ENCODE peak calls at places on chromosome 17, in five cellular contexts. S, J, I, C and P are unnamed samples.

GRCh38 chr17:71338396-71338795 is 782.4 kb upstream of the SOX9 start:
- DNase-seq in S (peak), I (no peak), C (no peak), J (no peak), P (peak)

GRCh38 chr17:29617481-29618271 is 5.0 kb downstream of the CORO6 start:
- DNase-seq in I (peak), S (peak), J (peak), C (peak), P (peak)

GRCh38 chr17:35801583-35802224 is 6.3 kb upstream of the MMP28 start:
- DNase-seq in S (peak), I (peak), C (peak), J (peak), P (peak)

GRCh38 chr17:82006468-82007227 is 16.0 kb downstream of the CENPX start:
- DNase-seq in J (no peak), C (peak), S (peak), I (no peak), P (no peak)

GRCh38 chr17:12599185-12599920 is 66.3 kb upstream of the MYOCD start:
- DNase-seq in I (no peak), C (no peak), S (peak), J (no peak), P (no peak)

GRCh38 chr17:61260061-61260797 is 139.4 kb upstream of the TBX2 start:
- DNase-seq in I (peak), J (no peak), S (peak), C (peak), P (no peak)

GRCh38 chr17:74561580-74561979 is 5.7 kb downstream of the CD300H start:
- DNase-seq in C (no peak), I (no peak), J (no peak), S (no peak), P (no peak)

GRCh38 chr17:81902023-81902652 is at the start of gene NPB:
- DNase-seq in I (peak), S (no peak), J (no peak), C (no peak), P (no peak)

GRCh38 chr17:65260626-65261025 is 123.5 kb downstream of the RGS9 start:
- DNase-seq in I (no peak), J (no peak), C (no peak), S (no peak), P (no peak)

GRCh38 chr17:80146121-80147034 is 550 bp downstream of the EIF4A3 start:
- DNase-seq in S (no peak), I (peak), C (peak), J (no peak), P (no peak)

GRCh38 chr17:9726291-9726690 is 65.1 kb downstream of the DHRS7C start:
- DNase-seq in C (no peak), S (no peak), I (no peak), J (no peak), P (no peak)

GRCh38 chr17:78641243-78641642 is 64.0 kb upstream of the DNAH17 start:
- DNase-seq in J (no peak), C (no peak), I (no peak), S (no peak), P (no peak)

GRCh38 chr17:55770220-55770870 is 19.5 kb downstream of the PCTP start:
- DNase-seq in J (no peak), S (peak), C (peak), I (peak), P (peak)

GRCh38 chr17:37142294-37142944 is 193.7 kb downstream of the AATF start:
- DNase-seq in I (no peak), J (no peak), S (no peak), C (no peak), P (no peak)

GRCh38 chr17:35345445-35345925 is 27.9 kb downstream of the SLFN11 start:
- DNase-seq in I (no peak), C (no peak), J (no peak), S (no peak), P (no peak)

GRCh38 chr17:73639322-73639721 is 4.9 kb downstream of the SDK2 start:
- DNase-seq in I (no peak), S (no peak), J (no peak), C (no peak), P (no peak)

GRCh38 chr17:74410001-74410443 is 21.9 kb upstream of the GPRC5C start:
- DNase-seq in S (no peak), J (no peak), I (no peak), C (no peak), P (no peak)

GRCh38 chr17:77529328-77529650 is 388.5 kb downstream of the SEC14L1 start:
- DNase-seq in J (no peak), C (no peak), S (no peak), I (no peak), P (no peak)

GRCh38 chr17:78882546-78883089 is 20.4 kb downstream of the CEP295NL start:
- DNase-seq in S (no peak), C (no peak), J (no peak), I (no peak), P (peak)

GRCh38 chr17:55435408-55435807 is 13.8 kb upstream of the MMD start:
- DNase-seq in C (no peak), I (no peak), S (no peak), J (no peak), P (peak)

GRCh38 chr17:81868674-81869220 is 2.4 kb downstream of the ARHGDIA start:
- DNase-seq in S (peak), I (peak), C (peak), J (no peak), P (peak)

GRCh38 chr17:75785016-75785769 is 587 bp downstream of the UNK start:
- DNase-seq in J (peak), C (peak), S (peak), I (peak), P (peak)

GRCh38 chr17:44398692-44399691 is 9.5 kb upstream of the ITGA2B start:
- DNase-seq in I (no peak), C (no peak), S (no peak), J (no peak), P (no peak)

GRCh38 chr17:48240562-48241130 is 133.1 kb downstream of the SNX11 start:
- DNase-seq in S (no peak), C (no peak), I (no peak), J (no peak), P (no peak)

GRCh38 chr17:40371261-40371929 is 6.9 kb upstream of the GJD3 start:
- DNase-seq in C (no peak), J (no peak), I (no peak), S (no peak), P (no peak)

GRCh38 chr17:33701910-33702309 is 408.8 kb upstream of the ASIC2 start:
- DNase-seq in J (no peak), S (no peak), I (no peak), C (no peak), P (no peak)

GRCh38 chr17:72510454-72511016 is 389.7 kb downstream of the SOX9 start:
- DNase-seq in C (no peak), S (peak), J (no peak), I (no peak), P (peak)

GRCh38 chr17:8894673-8895578 is 27.5 kb upstream of the PIK3R6 start:
- DNase-seq in I (peak), S (peak), J (peak), C (peak), P (peak)

GRCh38 chr17:78712043-78712442 is 70.0 kb downstream of the CYTH1 start:
- DNase-seq in S (no peak), I (no peak), C (no peak), J (no peak), P (no peak)

GRCh38 chr17:48567646-48568354 is 10.3 kb downstream of the HOXB4 start:
- DNase-seq in C (peak), I (no peak), J (no peak), S (no peak), P (no peak)

GRCh38 chr17:72775237-72775636 is 317.3 kb downstream of the SLC39A11 start:
- DNase-seq in I (no peak), S (no peak), C (no peak), J (no peak), P (no peak)

GRCh38 chr17:54736573-54736972 is 164.1 kb upstream of the TOM1L1 start:
- DNase-seq in J (no peak), I (no peak), C (no peak), S (no peak), P (no peak)

GRCh38 chr17:49204521-49204920 is 5.9 kb downstream of the GNGT2 start:
- DNase-seq in C (no peak), I (no peak), S (no peak), J (no peak), P (no peak)